ENCODE peak calls at places on chromosomes 16 and 17, in ten cellular contexts. One of them, this sample, is unnamed.

GRCh38 chr16:84594725-84595038 is 23.2 kb downstream of the COTL1 start:
- DNase-seq in upper lobe of left lung: no peak
- DNase-seq in GM10248: no peak
- DNase-seq in A549: no peak
- DNase-seq in fibroblast of lung: no peak
- DNase-seq in cardiac muscle cell: no peak
- DNase-seq in WERI-Rb-1: no peak
- DNase-seq in tibial artery: no peak
- DNase-seq in suprapubic skin: no peak
- DNase-seq in K562: no peak
- DNase-seq in this sample: no peak

GRCh38 chr17:72118588-72119279 is 2.1 kb upstream of the SOX9 start:
- DNase-seq in upper lobe of left lung: peak
- DNase-seq in GM10248: peak
- DNase-seq in A549: peak
- DNase-seq in fibroblast of lung: peak
- DNase-seq in cardiac muscle cell: peak
- DNase-seq in WERI-Rb-1: peak
- DNase-seq in tibial artery: peak
- DNase-seq in suprapubic skin: no peak
- DNase-seq in K562: peak
- DNase-seq in this sample: peak

GRCh38 chr17:31559647-31560501 is 168.4 kb downstream of the RAB11FIP4 start:
- DNase-seq in upper lobe of left lung: no peak
- DNase-seq in GM10248: no peak
- DNase-seq in A549: no peak
- DNase-seq in fibroblast of lung: no peak
- DNase-seq in cardiac muscle cell: no peak
- DNase-seq in WERI-Rb-1: no peak
- DNase-seq in tibial artery: no peak
- DNase-seq in suprapubic skin: no peak
- DNase-seq in K562: no peak
- DNase-seq in this sample: no peak

GRCh38 chr16:72291531-72291981 is 119.6 kb upstream of the PMFBP1 start:
- DNase-seq in upper lobe of left lung: no peak
- DNase-seq in GM10248: no peak
- DNase-seq in A549: peak
- DNase-seq in fibroblast of lung: peak
- DNase-seq in cardiac muscle cell: no peak
- DNase-seq in WERI-Rb-1: no peak
- DNase-seq in tibial artery: no peak
- DNase-seq in suprapubic skin: no peak
- DNase-seq in K562: no peak
- DNase-seq in this sample: peak

GRCh38 chr16:53282975-53283946 is 151.0 kb upstream of the RBL2 start:
- DNase-seq in upper lobe of left lung: no peak
- DNase-seq in GM10248: no peak
- DNase-seq in A549: peak
- DNase-seq in fibroblast of lung: peak
- DNase-seq in cardiac muscle cell: peak
- DNase-seq in WERI-Rb-1: no peak
- DNase-seq in tibial artery: no peak
- DNase-seq in suprapubic skin: no peak
- DNase-seq in K562: peak
- DNase-seq in this sample: peak

GRCh38 chr17:65158081-65158480 is 20.9 kb downstream of the RGS9 start:
- DNase-seq in upper lobe of left lung: no peak
- DNase-seq in GM10248: no peak
- DNase-seq in A549: no peak
- DNase-seq in fibroblast of lung: no peak
- DNase-seq in cardiac muscle cell: no peak
- DNase-seq in WERI-Rb-1: no peak
- DNase-seq in tibial artery: no peak
- DNase-seq in suprapubic skin: no peak
- DNase-seq in K562: no peak
- DNase-seq in this sample: no peak

GRCh38 chr16:61544165-61544564 is 492.1 kb downstream of the CDH8 start:
- DNase-seq in upper lobe of left lung: no peak
- DNase-seq in GM10248: no peak
- DNase-seq in A549: no peak
- DNase-seq in fibroblast of lung: no peak
- DNase-seq in cardiac muscle cell: no peak
- DNase-seq in WERI-Rb-1: no peak
- DNase-seq in tibial artery: no peak
- DNase-seq in suprapubic skin: no peak
- DNase-seq in K562: no peak
- DNase-seq in this sample: no peak

GRCh38 chr16:53745126-53745525 is 41.2 kb downstream of the FTO start:
- DNase-seq in upper lobe of left lung: no peak
- DNase-seq in GM10248: no peak
- DNase-seq in A549: no peak
- DNase-seq in fibroblast of lung: no peak
- DNase-seq in cardiac muscle cell: no peak
- DNase-seq in WERI-Rb-1: no peak
- DNase-seq in tibial artery: no peak
- DNase-seq in suprapubic skin: no peak
- DNase-seq in K562: no peak
- DNase-seq in this sample: peak

GRCh38 chr17:33021731-33022408 is 30.2 kb downstream of the SPACA3 start:
- DNase-seq in upper lobe of left lung: no peak
- DNase-seq in GM10248: no peak
- DNase-seq in A549: no peak
- DNase-seq in fibroblast of lung: peak
- DNase-seq in cardiac muscle cell: peak
- DNase-seq in WERI-Rb-1: no peak
- DNase-seq in tibial artery: no peak
- DNase-seq in suprapubic skin: peak
- DNase-seq in K562: no peak
- DNase-seq in this sample: no peak

GRCh38 chr17:45823598-45823997 is 21.1 kb upstream of the SPPL2C start:
- DNase-seq in upper lobe of left lung: no peak
- DNase-seq in GM10248: no peak
- DNase-seq in A549: no peak
- DNase-seq in fibroblast of lung: no peak
- DNase-seq in cardiac muscle cell: no peak
- DNase-seq in WERI-Rb-1: no peak
- DNase-seq in tibial artery: no peak
- DNase-seq in suprapubic skin: no peak
- DNase-seq in K562: no peak
- DNase-seq in this sample: no peak

DNA sequence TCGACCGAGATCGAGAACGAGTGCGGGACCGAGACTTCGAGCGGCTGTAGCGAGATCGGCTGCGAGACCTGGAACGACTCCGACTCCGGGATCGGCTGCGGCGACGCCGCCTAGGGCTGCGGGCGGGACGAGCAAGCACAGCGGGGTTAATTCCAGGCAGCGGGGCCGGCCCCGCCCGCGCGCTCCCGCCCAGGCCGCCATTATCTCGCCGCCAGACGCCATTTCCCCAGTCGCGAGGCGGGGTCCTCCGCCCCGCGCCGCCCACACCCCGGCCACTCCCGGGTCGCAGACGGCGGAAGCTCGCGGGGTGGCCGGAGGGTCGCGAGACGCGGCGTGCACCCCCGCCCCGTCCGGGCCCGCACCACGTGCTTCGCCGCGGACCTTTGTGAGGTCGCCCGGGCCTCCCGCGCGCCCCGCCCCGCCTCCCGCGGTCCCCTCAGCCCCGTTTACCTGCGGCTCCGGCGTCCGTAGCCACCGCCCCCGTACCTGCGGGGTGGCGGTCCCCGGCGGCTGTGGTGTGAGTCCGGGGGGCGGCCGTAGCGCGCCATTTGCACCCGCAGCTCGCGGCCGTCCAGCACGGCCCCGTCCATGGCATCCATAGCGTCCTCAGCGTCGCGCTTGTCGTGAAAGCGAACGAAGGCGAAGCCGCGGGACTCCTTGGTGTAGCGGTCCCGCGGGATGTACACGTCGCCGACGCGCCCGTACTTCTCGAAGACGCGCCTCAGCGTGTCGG is 616 bp downstream of the SRSF2 start:
- DNase-seq in upper lobe of left lung: peak
- DNase-seq in GM10248: peak
- DNase-seq in A549: no peak
- DNase-seq in fibroblast of lung: peak
- DNase-seq in cardiac muscle cell: peak
- DNase-seq in WERI-Rb-1: peak
- DNase-seq in tibial artery: peak
- DNase-seq in suprapubic skin: peak
- DNase-seq in K562: peak
- DNase-seq in this sample: no peak
- TF ChIP-seq CTCF in upper lobe of left lung: no peak
- TF ChIP-seq CTCF in GM10248: no peak
- TF ChIP-seq CTCF in A549: no peak
- TF ChIP-seq CTCF in fibroblast of lung: peak
- TF ChIP-seq CTCF in cardiac muscle cell: peak
- TF ChIP-seq CTCF in WERI-Rb-1: peak
- TF ChIP-seq CTCF in tibial artery: peak
- TF ChIP-seq CTCF in suprapubic skin: peak
- TF ChIP-seq CTCF in K562: peak
- TF ChIP-seq CTCF in this sample: peak

DNA sequence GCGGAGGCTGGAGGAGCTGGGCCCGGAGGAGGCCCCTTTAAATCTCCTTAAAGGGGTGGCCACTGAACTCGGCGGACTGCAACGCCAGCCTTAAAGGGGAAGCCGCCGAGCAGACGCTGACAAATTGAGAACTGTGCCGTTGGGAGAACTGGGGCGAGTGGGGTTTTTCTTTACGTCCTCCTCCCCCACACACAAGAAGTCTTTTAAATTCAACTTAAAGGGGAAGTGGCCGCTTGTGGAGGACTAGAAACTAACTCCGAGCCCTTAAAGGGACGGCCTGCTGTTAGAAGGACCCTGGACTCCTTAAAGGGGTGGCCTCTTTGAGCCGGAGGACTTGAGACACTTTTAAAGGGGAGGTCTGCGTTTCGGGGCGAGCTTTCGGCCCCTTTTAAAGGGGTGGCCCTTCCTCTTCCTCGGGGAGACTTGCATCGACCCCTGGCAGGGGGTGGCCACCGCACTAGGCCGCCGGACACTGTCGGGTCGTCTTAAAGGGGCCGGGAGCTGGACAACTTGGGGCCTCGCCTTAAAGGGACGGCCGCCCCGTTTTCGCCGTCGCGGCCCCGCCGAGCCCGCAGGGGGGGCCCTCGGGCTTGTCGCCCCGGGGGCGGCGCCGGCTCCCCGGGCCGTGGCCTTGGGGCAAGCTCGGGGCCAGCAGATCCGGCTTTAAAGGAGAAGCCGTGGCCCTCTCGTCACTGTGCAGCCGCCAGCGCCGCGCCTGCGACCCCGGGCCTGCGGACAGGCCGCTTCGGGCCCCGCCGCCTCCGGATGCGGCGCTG is 688 bp downstream of the FBRS start:
- DNase-seq in upper lobe of left lung: peak
- DNase-seq in GM10248: peak
- DNase-seq in A549: peak
- DNase-seq in fibroblast of lung: peak
- DNase-seq in cardiac muscle cell: peak
- DNase-seq in WERI-Rb-1: no peak
- DNase-seq in tibial artery: peak
- DNase-seq in suprapubic skin: peak
- DNase-seq in K562: peak
- DNase-seq in this sample: peak
- TF ChIP-seq CTCF in upper lobe of left lung: peak
- TF ChIP-seq CTCF in GM10248: peak
- TF ChIP-seq CTCF in A549: peak
- TF ChIP-seq CTCF in fibroblast of lung: no peak
- TF ChIP-seq CTCF in cardiac muscle cell: peak
- TF ChIP-seq CTCF in WERI-Rb-1: no peak
- TF ChIP-seq CTCF in tibial artery: no peak
- TF ChIP-seq CTCF in suprapubic skin: peak
- TF ChIP-seq CTCF in K562: peak
- TF ChIP-seq CTCF in this sample: peak

GRCh38 chr16:24943471-24943870 is 71.7 kb downstream of the ARHGAP17 start:
- DNase-seq in upper lobe of left lung: no peak
- DNase-seq in GM10248: no peak
- DNase-seq in A549: no peak
- DNase-seq in fibroblast of lung: no peak
- DNase-seq in cardiac muscle cell: no peak
- DNase-seq in WERI-Rb-1: no peak
- DNase-seq in tibial artery: no peak
- DNase-seq in suprapubic skin: no peak
- DNase-seq in K562: no peak
- DNase-seq in this sample: no peak

GRCh38 chr16:24946155-24946554 is 69.0 kb downstream of the ARHGAP17 start:
- DNase-seq in upper lobe of left lung: no peak
- DNase-seq in GM10248: no peak
- DNase-seq in A549: no peak
- DNase-seq in fibroblast of lung: no peak
- DNase-seq in cardiac muscle cell: peak
- DNase-seq in WERI-Rb-1: no peak
- DNase-seq in tibial artery: no peak
- DNase-seq in suprapubic skin: no peak
- DNase-seq in K562: no peak
- DNase-seq in this sample: no peak

GRCh38 chr16:24939224-24939623 is 75.9 kb downstream of the ARHGAP17 start:
- DNase-seq in upper lobe of left lung: no peak
- DNase-seq in GM10248: no peak
- DNase-seq in A549: no peak
- DNase-seq in fibroblast of lung: no peak
- DNase-seq in cardiac muscle cell: no peak
- DNase-seq in WERI-Rb-1: no peak
- DNase-seq in tibial artery: no peak
- DNase-seq in suprapubic skin: no peak
- DNase-seq in K562: no peak
- DNase-seq in this sample: no peak

GRCh38 chr16:24939738-24940137 is 75.4 kb downstream of the ARHGAP17 start:
- DNase-seq in upper lobe of left lung: no peak
- DNase-seq in GM10248: no peak
- DNase-seq in A549: no peak
- DNase-seq in fibroblast of lung: no peak
- DNase-seq in cardiac muscle cell: no peak
- DNase-seq in WERI-Rb-1: no peak
- DNase-seq in tibial artery: no peak
- DNase-seq in suprapubic skin: no peak
- DNase-seq in K562: no peak
- DNase-seq in this sample: no peak

DNA sequence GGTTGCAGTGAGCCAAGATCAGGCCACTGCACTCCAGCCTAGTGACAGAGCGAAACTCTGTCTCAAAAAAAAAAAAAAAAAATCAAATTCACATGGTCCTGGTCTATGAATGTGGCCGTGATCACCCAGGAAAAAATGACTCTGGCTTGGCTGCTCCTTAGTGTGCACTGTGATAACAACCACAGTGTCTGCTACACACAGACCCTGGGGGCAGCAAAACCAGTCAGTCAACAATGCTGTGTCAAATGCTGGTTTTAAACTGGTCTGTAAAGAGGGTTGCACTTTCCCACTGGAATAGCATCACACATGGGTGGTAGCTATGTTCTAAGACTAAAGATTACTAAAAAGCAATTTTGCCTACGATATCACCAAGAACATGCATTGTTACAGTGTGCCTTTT is 71.0 kb downstream of the ARHGAP17 start:
- DNase-seq in upper lobe of left lung: no peak
- DNase-seq in GM10248: no peak
- DNase-seq in A549: no peak
- DNase-seq in fibroblast of lung: no peak
- DNase-seq in cardiac muscle cell: no peak
- DNase-seq in WERI-Rb-1: no peak
- DNase-seq in tibial artery: no peak
- DNase-seq in suprapubic skin: no peak
- DNase-seq in K562: no peak
- DNase-seq in this sample: no peak
- TF ChIP-seq CTCF in upper lobe of left lung: no peak
- TF ChIP-seq CTCF in GM10248: no peak
- TF ChIP-seq CTCF in A549: no peak
- TF ChIP-seq CTCF in fibroblast of lung: no peak
- TF ChIP-seq CTCF in cardiac muscle cell: no peak
- TF ChIP-seq CTCF in WERI-Rb-1: no peak
- TF ChIP-seq CTCF in tibial artery: no peak
- TF ChIP-seq CTCF in suprapubic skin: no peak
- TF ChIP-seq CTCF in K562: no peak
- TF ChIP-seq CTCF in this sample: no peak

GRCh38 chr17:59427425-59427921 is 96.0 kb downstream of the YPEL2 start:
- DNase-seq in upper lobe of left lung: peak
- DNase-seq in GM10248: peak
- DNase-seq in A549: no peak
- DNase-seq in fibroblast of lung: peak
- DNase-seq in cardiac muscle cell: peak
- DNase-seq in WERI-Rb-1: no peak
- DNase-seq in tibial artery: no peak
- DNase-seq in suprapubic skin: no peak
- DNase-seq in K562: no peak
- DNase-seq in this sample: peak
- TF ChIP-seq CTCF in upper lobe of left lung: no peak
- TF ChIP-seq CTCF in GM10248: no peak
- TF ChIP-seq CTCF in A549: no peak
- TF ChIP-seq CTCF in fibroblast of lung: no peak
- TF ChIP-seq CTCF in cardiac muscle cell: no peak
- TF ChIP-seq CTCF in WERI-Rb-1: no peak
- TF ChIP-seq CTCF in tibial artery: no peak
- TF ChIP-seq CTCF in suprapubic skin: no peak
- TF ChIP-seq CTCF in K562: no peak
- TF ChIP-seq CTCF in this sample: no peak

This sample was measured in bronchial epithelial cell.